ENCODE peak calls at places on chromosomes 1 and 21, in ten cellular contexts. One of them, this sample, is unnamed.

GRCh38 chr1:226682841-226683800 is 56.0 kb downstream of the ITPKB start:
- DNase-seq in NCI-H1930: no peak
- DNase-seq in type B pancreatic cell: no peak
- DNase-seq in CD8-positive, alpha-beta memory T cell: peak
- DNase-seq in skeletal muscle cell: no peak
- DNase-seq in naive thymus-derived CD8-positive, alpha-beta T cell: no peak
- DNase-seq in A172: no peak
- DNase-seq in Kasumi-1: no peak
- DNase-seq in activated naive CD4-positive, alpha-beta T cell: no peak
- DNase-seq in nephron progenitor cell: no peak
- DNase-seq in this sample: no peak

GRCh38 chr21:43266534-43266933 is 97.7 kb downstream of the CRYAA start:
- DNase-seq in NCI-H1930: no peak
- DNase-seq in type B pancreatic cell: no peak
- DNase-seq in CD8-positive, alpha-beta memory T cell: no peak
- DNase-seq in skeletal muscle cell: no peak
- DNase-seq in naive thymus-derived CD8-positive, alpha-beta T cell: peak
- DNase-seq in A172: no peak
- DNase-seq in Kasumi-1: no peak
- DNase-seq in activated naive CD4-positive, alpha-beta T cell: no peak
- DNase-seq in nephron progenitor cell: no peak
- DNase-seq in this sample: no peak

GRCh38 chr1:187237542-187237941 is 408.8 kb downstream of the PLA2G4A start:
- DNase-seq in NCI-H1930: no peak
- DNase-seq in type B pancreatic cell: no peak
- DNase-seq in CD8-positive, alpha-beta memory T cell: no peak
- DNase-seq in skeletal muscle cell: no peak
- DNase-seq in naive thymus-derived CD8-positive, alpha-beta T cell: no peak
- DNase-seq in A172: no peak
- DNase-seq in Kasumi-1: no peak
- DNase-seq in activated naive CD4-positive, alpha-beta T cell: no peak
- DNase-seq in nephron progenitor cell: no peak
- DNase-seq in this sample: no peak

GRCh38 chr1:32972814-32973428 is 8.3 kb upstream of the RNF19B start:
- DNase-seq in NCI-H1930: peak
- DNase-seq in type B pancreatic cell: peak
- DNase-seq in CD8-positive, alpha-beta memory T cell: no peak
- DNase-seq in skeletal muscle cell: no peak
- DNase-seq in naive thymus-derived CD8-positive, alpha-beta T cell: no peak
- DNase-seq in A172: no peak
- DNase-seq in Kasumi-1: no peak
- DNase-seq in activated naive CD4-positive, alpha-beta T cell: no peak
- DNase-seq in nephron progenitor cell: peak
- DNase-seq in this sample: peak

GRCh38 chr1:15684468-15685283 is 556 bp downstream of the PLEKHM2 start:
- DNase-seq in NCI-H1930: no peak
- DNase-seq in type B pancreatic cell: no peak
- DNase-seq in CD8-positive, alpha-beta memory T cell: peak
- DNase-seq in skeletal muscle cell: no peak
- DNase-seq in naive thymus-derived CD8-positive, alpha-beta T cell: no peak
- DNase-seq in A172: no peak
- DNase-seq in Kasumi-1: peak
- DNase-seq in activated naive CD4-positive, alpha-beta T cell: no peak
- DNase-seq in nephron progenitor cell: peak
- DNase-seq in this sample: peak

GRCh38 chr21:45988366-45989347 is 7.1 kb downstream of the COL6A1 start:
- DNase-seq in NCI-H1930: no peak
- DNase-seq in type B pancreatic cell: no peak
- DNase-seq in CD8-positive, alpha-beta memory T cell: no peak
- DNase-seq in skeletal muscle cell: no peak
- DNase-seq in naive thymus-derived CD8-positive, alpha-beta T cell: no peak
- DNase-seq in A172: no peak
- DNase-seq in Kasumi-1: no peak
- DNase-seq in activated naive CD4-positive, alpha-beta T cell: no peak
- DNase-seq in nephron progenitor cell: peak
- DNase-seq in this sample: no peak

GRCh38 chr1:192807968-192808587 is 761 bp upstream of the RGS2 start:
- DNase-seq in NCI-H1930: no peak
- DNase-seq in type B pancreatic cell: no peak
- DNase-seq in CD8-positive, alpha-beta memory T cell: peak
- DNase-seq in skeletal muscle cell: no peak
- DNase-seq in naive thymus-derived CD8-positive, alpha-beta T cell: no peak
- DNase-seq in A172: peak
- DNase-seq in Kasumi-1: no peak
- DNase-seq in activated naive CD4-positive, alpha-beta T cell: no peak
- DNase-seq in nephron progenitor cell: no peak
- DNase-seq in this sample: no peak

GRCh38 chr21:41480086-41480690 is 27.8 kb downstream of the TMPRSS2 start:
- DNase-seq in NCI-H1930: no peak
- DNase-seq in type B pancreatic cell: no peak
- DNase-seq in CD8-positive, alpha-beta memory T cell: no peak
- DNase-seq in skeletal muscle cell: no peak
- DNase-seq in naive thymus-derived CD8-positive, alpha-beta T cell: no peak
- DNase-seq in A172: no peak
- DNase-seq in Kasumi-1: no peak
- DNase-seq in activated naive CD4-positive, alpha-beta T cell: no peak
- DNase-seq in nephron progenitor cell: no peak
- DNase-seq in this sample: peak

GRCh38 chr1:43444827-43445225 is 8.9 kb downstream of the HYI start:
- DNase-seq in NCI-H1930: no peak
- DNase-seq in type B pancreatic cell: no peak
- DNase-seq in CD8-positive, alpha-beta memory T cell: no peak
- DNase-seq in skeletal muscle cell: no peak
- DNase-seq in naive thymus-derived CD8-positive, alpha-beta T cell: peak
- DNase-seq in A172: no peak
- DNase-seq in Kasumi-1: no peak
- DNase-seq in activated naive CD4-positive, alpha-beta T cell: no peak
- DNase-seq in nephron progenitor cell: peak
- DNase-seq in this sample: peak

GRCh38 chr1:70427976-70428375 is 16.9 kb downstream of the CTH start:
- DNase-seq in NCI-H1930: no peak
- DNase-seq in type B pancreatic cell: no peak
- DNase-seq in CD8-positive, alpha-beta memory T cell: no peak
- DNase-seq in skeletal muscle cell: no peak
- DNase-seq in naive thymus-derived CD8-positive, alpha-beta T cell: no peak
- DNase-seq in A172: peak
- DNase-seq in Kasumi-1: no peak
- DNase-seq in activated naive CD4-positive, alpha-beta T cell: no peak
- DNase-seq in nephron progenitor cell: no peak
- DNase-seq in this sample: no peak

GRCh38 chr1:2133039-2133878 is 61.3 kb downstream of the FAAP20 start:
- DNase-seq in NCI-H1930: peak
- DNase-seq in type B pancreatic cell: peak
- DNase-seq in CD8-positive, alpha-beta memory T cell: peak
- DNase-seq in skeletal muscle cell: peak
- DNase-seq in naive thymus-derived CD8-positive, alpha-beta T cell: peak
- DNase-seq in A172: peak
- DNase-seq in Kasumi-1: peak
- DNase-seq in activated naive CD4-positive, alpha-beta T cell: peak
- DNase-seq in nephron progenitor cell: peak
- DNase-seq in this sample: peak

GRCh38 chr1:206067486-206068302 is 14.7 kb downstream of the RHEX start:
- DNase-seq in NCI-H1930: no peak
- DNase-seq in type B pancreatic cell: no peak
- DNase-seq in CD8-positive, alpha-beta memory T cell: no peak
- DNase-seq in skeletal muscle cell: peak
- DNase-seq in naive thymus-derived CD8-positive, alpha-beta T cell: no peak
- DNase-seq in A172: no peak
- DNase-seq in Kasumi-1: no peak
- DNase-seq in activated naive CD4-positive, alpha-beta T cell: no peak
- DNase-seq in nephron progenitor cell: no peak
- DNase-seq in this sample: no peak

GRCh38 chr1:203270448-203270847 is 34.9 kb upstream of the BTG2 start:
- DNase-seq in NCI-H1930: no peak
- DNase-seq in type B pancreatic cell: no peak
- DNase-seq in CD8-positive, alpha-beta memory T cell: no peak
- DNase-seq in skeletal muscle cell: no peak
- DNase-seq in naive thymus-derived CD8-positive, alpha-beta T cell: no peak
- DNase-seq in A172: no peak
- DNase-seq in Kasumi-1: no peak
- DNase-seq in activated naive CD4-positive, alpha-beta T cell: no peak
- DNase-seq in nephron progenitor cell: no peak
- DNase-seq in this sample: no peak

GRCh38 chr1:85465099-85465790 is at the start of gene DDAH1:
- DNase-seq in NCI-H1930: peak
- DNase-seq in type B pancreatic cell: peak
- DNase-seq in CD8-positive, alpha-beta memory T cell: no peak
- DNase-seq in skeletal muscle cell: no peak
- DNase-seq in naive thymus-derived CD8-positive, alpha-beta T cell: no peak
- DNase-seq in A172: peak
- DNase-seq in Kasumi-1: peak
- DNase-seq in activated naive CD4-positive, alpha-beta T cell: no peak
- DNase-seq in nephron progenitor cell: peak
- DNase-seq in this sample: peak

GRCh38 chr1:25832336-25833037 is 12.7 kb downstream of the MTFR1L start:
- DNase-seq in NCI-H1930: no peak
- DNase-seq in type B pancreatic cell: peak
- DNase-seq in CD8-positive, alpha-beta memory T cell: no peak
- DNase-seq in skeletal muscle cell: no peak
- DNase-seq in naive thymus-derived CD8-positive, alpha-beta T cell: no peak
- DNase-seq in A172: no peak
- DNase-seq in Kasumi-1: no peak
- DNase-seq in activated naive CD4-positive, alpha-beta T cell: no peak
- DNase-seq in nephron progenitor cell: no peak
- DNase-seq in this sample: no peak

GRCh38 chr1:18062180-18062579 is 45.4 kb upstream of the IGSF21 start:
- DNase-seq in NCI-H1930: no peak
- DNase-seq in type B pancreatic cell: no peak
- DNase-seq in CD8-positive, alpha-beta memory T cell: no peak
- DNase-seq in skeletal muscle cell: no peak
- DNase-seq in naive thymus-derived CD8-positive, alpha-beta T cell: no peak
- DNase-seq in A172: no peak
- DNase-seq in Kasumi-1: no peak
- DNase-seq in activated naive CD4-positive, alpha-beta T cell: no peak
- DNase-seq in nephron progenitor cell: peak
- DNase-seq in this sample: no peak

GRCh38 chr1:19925342-19926070 is 2.1 kb upstream of the PLA2G2E start:
- DNase-seq in NCI-H1930: no peak
- DNase-seq in type B pancreatic cell: no peak
- DNase-seq in CD8-positive, alpha-beta memory T cell: no peak
- DNase-seq in skeletal muscle cell: no peak
- DNase-seq in naive thymus-derived CD8-positive, alpha-beta T cell: no peak
- DNase-seq in A172: peak
- DNase-seq in Kasumi-1: no peak
- DNase-seq in activated naive CD4-positive, alpha-beta T cell: no peak
- DNase-seq in nephron progenitor cell: no peak
- DNase-seq in this sample: no peak

GRCh38 chr1:975365-975764 is 6.5 kb downstream of the PERM1 start:
- DNase-seq in NCI-H1930: no peak
- DNase-seq in type B pancreatic cell: no peak
- DNase-seq in CD8-positive, alpha-beta memory T cell: no peak
- DNase-seq in skeletal muscle cell: no peak
- DNase-seq in naive thymus-derived CD8-positive, alpha-beta T cell: no peak
- DNase-seq in A172: no peak
- DNase-seq in Kasumi-1: no peak
- DNase-seq in activated naive CD4-positive, alpha-beta T cell: no peak
- DNase-seq in nephron progenitor cell: no peak
- DNase-seq in this sample: peak

GRCh38 chr1:42767510-42767924 is 468 bp downstream of the C1orf50 start:
- DNase-seq in NCI-H1930: no peak
- DNase-seq in type B pancreatic cell: no peak
- DNase-seq in CD8-positive, alpha-beta memory T cell: no peak
- DNase-seq in skeletal muscle cell: no peak
- DNase-seq in naive thymus-derived CD8-positive, alpha-beta T cell: no peak
- DNase-seq in A172: no peak
- DNase-seq in Kasumi-1: peak
- DNase-seq in activated naive CD4-positive, alpha-beta T cell: no peak
- DNase-seq in nephron progenitor cell: no peak
- DNase-seq in this sample: no peak

GRCh38 chr21:17789085-17789484 is 30.1 kb downstream of the C21orf91 start:
- DNase-seq in NCI-H1930: no peak
- DNase-seq in type B pancreatic cell: no peak
- DNase-seq in CD8-positive, alpha-beta memory T cell: no peak
- DNase-seq in skeletal muscle cell: no peak
- DNase-seq in naive thymus-derived CD8-positive, alpha-beta T cell: no peak
- DNase-seq in A172: no peak
- DNase-seq in Kasumi-1: no peak
- DNase-seq in activated naive CD4-positive, alpha-beta T cell: no peak
- DNase-seq in nephron progenitor cell: no peak
- DNase-seq in this sample: no peak

GRCh38 chr1:246113555-246114095 is 393.5 kb downstream of the SMYD3 start:
- DNase-seq in NCI-H1930: no peak
- DNase-seq in type B pancreatic cell: no peak
- DNase-seq in CD8-positive, alpha-beta memory T cell: no peak
- DNase-seq in skeletal muscle cell: no peak
- DNase-seq in naive thymus-derived CD8-positive, alpha-beta T cell: no peak
- DNase-seq in A172: no peak
- DNase-seq in Kasumi-1: peak
- DNase-seq in activated naive CD4-positive, alpha-beta T cell: no peak
- DNase-seq in nephron progenitor cell: no peak
- DNase-seq in this sample: no peak

GRCh38 chr1:6367381-6368007 is 26.1 kb downstream of the ACOT7 start:
- DNase-seq in NCI-H1930: no peak
- DNase-seq in type B pancreatic cell: no peak
- DNase-seq in CD8-positive, alpha-beta memory T cell: no peak
- DNase-seq in skeletal muscle cell: no peak
- DNase-seq in naive thymus-derived CD8-positive, alpha-beta T cell: no peak
- DNase-seq in A172: peak
- DNase-seq in Kasumi-1: no peak
- DNase-seq in activated naive CD4-positive, alpha-beta T cell: no peak
- DNase-seq in nephron progenitor cell: no peak
- DNase-seq in this sample: no peak

GRCh38 chr1:26349886-26350244 is 4.1 kb downstream of the CRYBG2 start:
- DNase-seq in NCI-H1930: no peak
- DNase-seq in type B pancreatic cell: no peak
- DNase-seq in CD8-positive, alpha-beta memory T cell: no peak
- DNase-seq in skeletal muscle cell: no peak
- DNase-seq in naive thymus-derived CD8-positive, alpha-beta T cell: no peak
- DNase-seq in A172: no peak
- DNase-seq in Kasumi-1: no peak
- DNase-seq in activated naive CD4-positive, alpha-beta T cell: no peak
- DNase-seq in nephron progenitor cell: no peak
- DNase-seq in this sample: no peak

GRCh38 chr1:223531742-223532341 is 133.7 kb downstream of the CAPN8 start:
- DNase-seq in NCI-H1930: peak
- DNase-seq in type B pancreatic cell: no peak
- DNase-seq in CD8-positive, alpha-beta memory T cell: peak
- DNase-seq in skeletal muscle cell: no peak
- DNase-seq in naive thymus-derived CD8-positive, alpha-beta T cell: no peak
- DNase-seq in A172: peak
- DNase-seq in Kasumi-1: peak
- DNase-seq in activated naive CD4-positive, alpha-beta T cell: no peak
- DNase-seq in nephron progenitor cell: peak
- DNase-seq in this sample: peak

GRCh38 chr21:46662765-46663500 is 27.5 kb downstream of the PRMT2 start:
- DNase-seq in NCI-H1930: no peak
- DNase-seq in type B pancreatic cell: no peak
- DNase-seq in CD8-positive, alpha-beta memory T cell: no peak
- DNase-seq in skeletal muscle cell: no peak
- DNase-seq in naive thymus-derived CD8-positive, alpha-beta T cell: no peak
- DNase-seq in A172: no peak
- DNase-seq in Kasumi-1: no peak
- DNase-seq in activated naive CD4-positive, alpha-beta T cell: no peak
- DNase-seq in nephron progenitor cell: no peak
- DNase-seq in this sample: no peak

GRCh38 chr1:47662068-47662467 is 224.2 kb downstream of the FOXD2 start:
- DNase-seq in NCI-H1930: no peak
- DNase-seq in type B pancreatic cell: peak
- DNase-seq in CD8-positive, alpha-beta memory T cell: no peak
- DNase-seq in skeletal muscle cell: no peak
- DNase-seq in naive thymus-derived CD8-positive, alpha-beta T cell: no peak
- DNase-seq in A172: no peak
- DNase-seq in Kasumi-1: no peak
- DNase-seq in activated naive CD4-positive, alpha-beta T cell: no peak
- DNase-seq in nephron progenitor cell: no peak
- DNase-seq in this sample: no peak

GRCh38 chr1:35505911-35506798 is 51.0 kb downstream of the KIAA0319L start:
- DNase-seq in NCI-H1930: no peak
- DNase-seq in type B pancreatic cell: no peak
- DNase-seq in CD8-positive, alpha-beta memory T cell: peak
- DNase-seq in skeletal muscle cell: peak
- DNase-seq in naive thymus-derived CD8-positive, alpha-beta T cell: no peak
- DNase-seq in A172: peak
- DNase-seq in Kasumi-1: no peak
- DNase-seq in activated naive CD4-positive, alpha-beta T cell: no peak
- DNase-seq in nephron progenitor cell: no peak
- DNase-seq in this sample: no peak